ENCODE peak calls at places on chromosome 20, in four cellular contexts. One of them, this sample, is unnamed.

GRCh38 chr20:6122111-6122872 is 538 bp downstream of the FERMT1 start:
- DNase-seq in AG09319: no peak
- DNase-seq in activated CD4-positive, alpha-beta memory T cell treated with anti-CD3 and anti-CD28 coated beads for 36 hours: no peak
- DNase-seq in heart right ventricle: no peak
- DNase-seq in this sample: no peak

GRCh38 chr20:36399147-36399968 is 93.2 kb downstream of the DLGAP4 start:
- DNase-seq in AG09319: no peak
- DNase-seq in activated CD4-positive, alpha-beta memory T cell treated with anti-CD3 and anti-CD28 coated beads for 36 hours: peak
- DNase-seq in heart right ventricle: peak
- DNase-seq in this sample: peak

GRCh38 chr20:50868509-50869495 is 62.4 kb downstream of the ADNP start:
- DNase-seq in AG09319: no peak
- DNase-seq in activated CD4-positive, alpha-beta memory T cell treated with anti-CD3 and anti-CD28 coated beads for 36 hours: no peak
- DNase-seq in heart right ventricle: no peak
- DNase-seq in this sample: no peak

GRCh38 chr20:3796477-3797225 is 541 bp downstream of the CDC25B start:
- DNase-seq in AG09319: no peak
- DNase-seq in activated CD4-positive, alpha-beta memory T cell treated with anti-CD3 and anti-CD28 coated beads for 36 hours: no peak
- DNase-seq in heart right ventricle: no peak
- DNase-seq in this sample: no peak

GRCh38 chr20:9185511-9185910 is 116.6 kb downstream of the PLCB4 start:
- DNase-seq in AG09319: no peak
- DNase-seq in activated CD4-positive, alpha-beta memory T cell treated with anti-CD3 and anti-CD28 coated beads for 36 hours: no peak
- DNase-seq in heart right ventricle: no peak
- DNase-seq in this sample: no peak

GRCh38 chr20:35561671-35562070 is 19.8 kb downstream of the ERGIC3 start:
- DNase-seq in AG09319: no peak
- DNase-seq in activated CD4-positive, alpha-beta memory T cell treated with anti-CD3 and anti-CD28 coated beads for 36 hours: no peak
- DNase-seq in heart right ventricle: no peak
- DNase-seq in this sample: no peak

GRCh38 chr20:38842558-38842981 is 37.1 kb downstream of the PPP1R16B start:
- DNase-seq in AG09319: no peak
- DNase-seq in activated CD4-positive, alpha-beta memory T cell treated with anti-CD3 and anti-CD28 coated beads for 36 hours: peak
- DNase-seq in heart right ventricle: no peak
- DNase-seq in this sample: peak

GRCh38 chr20:40265872-40266533 is 423.0 kb downstream of the MAFB start:
- DNase-seq in AG09319: peak
- DNase-seq in activated CD4-positive, alpha-beta memory T cell treated with anti-CD3 and anti-CD28 coated beads for 36 hours: no peak
- DNase-seq in heart right ventricle: peak
- DNase-seq in this sample: no peak

GRCh38 chr20:54624701-54625472 is 149.5 kb downstream of the DOK5 start:
- DNase-seq in AG09319: no peak
- DNase-seq in activated CD4-positive, alpha-beta memory T cell treated with anti-CD3 and anti-CD28 coated beads for 36 hours: no peak
- DNase-seq in heart right ventricle: peak
- DNase-seq in this sample: no peak

GRCh38 chr20:41475507-41475906 is 108.9 kb upstream of the EMILIN3 start:
- DNase-seq in AG09319: no peak
- DNase-seq in activated CD4-positive, alpha-beta memory T cell treated with anti-CD3 and anti-CD28 coated beads for 36 hours: no peak
- DNase-seq in heart right ventricle: no peak
- DNase-seq in this sample: no peak

GRCh38 chr20:57139342-57140093 is 126.9 kb downstream of the BMP7 start:
- DNase-seq in AG09319: no peak
- DNase-seq in activated CD4-positive, alpha-beta memory T cell treated with anti-CD3 and anti-CD28 coated beads for 36 hours: no peak
- DNase-seq in heart right ventricle: no peak
- DNase-seq in this sample: no peak

GRCh38 chr20:11907621-11908020 is 10.1 kb upstream of the BTBD3 start:
- DNase-seq in AG09319: no peak
- DNase-seq in activated CD4-positive, alpha-beta memory T cell treated with anti-CD3 and anti-CD28 coated beads for 36 hours: no peak
- DNase-seq in heart right ventricle: no peak
- DNase-seq in this sample: no peak

GRCh38 chr20:34713194-34713943 is 9.2 kb downstream of the TP53INP2 start:
- DNase-seq in AG09319: peak
- DNase-seq in activated CD4-positive, alpha-beta memory T cell treated with anti-CD3 and anti-CD28 coated beads for 36 hours: no peak
- DNase-seq in heart right ventricle: peak
- DNase-seq in this sample: no peak

GRCh38 chr20:14800743-14801425 is 463.5 kb upstream of the FLRT3 start:
- DNase-seq in AG09319: no peak
- DNase-seq in activated CD4-positive, alpha-beta memory T cell treated with anti-CD3 and anti-CD28 coated beads for 36 hours: no peak
- DNase-seq in heart right ventricle: no peak
- DNase-seq in this sample: no peak

GRCh38 chr20:7505152-7505834 is 435.0 kb downstream of the HAO1 start:
- DNase-seq in AG09319: no peak
- DNase-seq in activated CD4-positive, alpha-beta memory T cell treated with anti-CD3 and anti-CD28 coated beads for 36 hours: no peak
- DNase-seq in heart right ventricle: no peak
- DNase-seq in this sample: no peak

GRCh38 chr20:8671366-8671943 is 397.4 kb upstream of the PLCB4 start:
- DNase-seq in AG09319: no peak
- DNase-seq in activated CD4-positive, alpha-beta memory T cell treated with anti-CD3 and anti-CD28 coated beads for 36 hours: no peak
- DNase-seq in heart right ventricle: no peak
- DNase-seq in this sample: no peak

GRCh38 chr20:728022-728944 is 40.0 kb downstream of the SLC52A3 start:
- DNase-seq in AG09319: no peak
- DNase-seq in activated CD4-positive, alpha-beta memory T cell treated with anti-CD3 and anti-CD28 coated beads for 36 hours: peak
- DNase-seq in heart right ventricle: peak
- DNase-seq in this sample: peak

GRCh38 chr20:46215913-46216707 is 92.2 kb downstream of the CDH22 start:
- DNase-seq in AG09319: no peak
- DNase-seq in activated CD4-positive, alpha-beta memory T cell treated with anti-CD3 and anti-CD28 coated beads for 36 hours: no peak
- DNase-seq in heart right ventricle: peak
- DNase-seq in this sample: no peak

GRCh38 chr20:51969191-51969590 is 166.9 kb upstream of the SALL4 start:
- DNase-seq in AG09319: no peak
- DNase-seq in activated CD4-positive, alpha-beta memory T cell treated with anti-CD3 and anti-CD28 coated beads for 36 hours: no peak
- DNase-seq in heart right ventricle: no peak
- DNase-seq in this sample: no peak

GRCh38 chr20:823326-823902 is 10.1 kb upstream of the FAM110A start:
- DNase-seq in AG09319: no peak
- DNase-seq in activated CD4-positive, alpha-beta memory T cell treated with anti-CD3 and anti-CD28 coated beads for 36 hours: no peak
- DNase-seq in heart right ventricle: no peak
- DNase-seq in this sample: no peak

GRCh38 chr20:57310821-57311514 is 18.6 kb upstream of the SPO11 start:
- DNase-seq in AG09319: no peak
- DNase-seq in activated CD4-positive, alpha-beta memory T cell treated with anti-CD3 and anti-CD28 coated beads for 36 hours: no peak
- DNase-seq in heart right ventricle: no peak
- DNase-seq in this sample: no peak

GRCh38 chr20:36391456-36391855 is 85.3 kb downstream of the DLGAP4 start:
- DNase-seq in AG09319: no peak
- DNase-seq in activated CD4-positive, alpha-beta memory T cell treated with anti-CD3 and anti-CD28 coated beads for 36 hours: no peak
- DNase-seq in heart right ventricle: no peak
- DNase-seq in this sample: no peak

GRCh38 chr20:43938932-43939761 is 24.5 kb downstream of the TOX2 start:
- DNase-seq in AG09319: peak
- DNase-seq in activated CD4-positive, alpha-beta memory T cell treated with anti-CD3 and anti-CD28 coated beads for 36 hours: no peak
- DNase-seq in heart right ventricle: peak
- DNase-seq in this sample: no peak

GRCh38 chr20:10714236-10714975 is 40.6 kb upstream of the JAG1 start:
- DNase-seq in AG09319: no peak
- DNase-seq in activated CD4-positive, alpha-beta memory T cell treated with anti-CD3 and anti-CD28 coated beads for 36 hours: no peak
- DNase-seq in heart right ventricle: no peak
- DNase-seq in this sample: no peak

GRCh38 chr20:25459916-25460590 is 52.6 kb downstream of the GINS1 start:
- DNase-seq in AG09319: no peak
- DNase-seq in activated CD4-positive, alpha-beta memory T cell treated with anti-CD3 and anti-CD28 coated beads for 36 hours: no peak
- DNase-seq in heart right ventricle: no peak
- DNase-seq in this sample: peak

GRCh38 chr20:56322661-56323060 is 36.1 kb upstream of the FAM210B start:
- DNase-seq in AG09319: peak
- DNase-seq in activated CD4-positive, alpha-beta memory T cell treated with anti-CD3 and anti-CD28 coated beads for 36 hours: no peak
- DNase-seq in heart right ventricle: no peak
- DNase-seq in this sample: no peak

GRCh38 chr20:3758566-3758965 is 9.0 kb downstream of the ADISSP start:
- DNase-seq in AG09319: no peak
- DNase-seq in activated CD4-positive, alpha-beta memory T cell treated with anti-CD3 and anti-CD28 coated beads for 36 hours: no peak
- DNase-seq in heart right ventricle: peak
- DNase-seq in this sample: no peak

GRCh38 chr20:41231136-41231535 is 86.4 kb downstream of the ZHX3 start:
- DNase-seq in AG09319: no peak
- DNase-seq in activated CD4-positive, alpha-beta memory T cell treated with anti-CD3 and anti-CD28 coated beads for 36 hours: no peak
- DNase-seq in heart right ventricle: no peak
- DNase-seq in this sample: no peak

GRCh38 chr20:50633361-50633760 is 58.0 kb downstream of the RIPOR3 start:
- DNase-seq in AG09319: no peak
- DNase-seq in activated CD4-positive, alpha-beta memory T cell treated with anti-CD3 and anti-CD28 coated beads for 36 hours: no peak
- DNase-seq in heart right ventricle: no peak
- DNase-seq in this sample: no peak

GRCh38 chr20:63565021-63565698 is 8.9 kb downstream of the HELZ2 start:
- DNase-seq in AG09319: no peak
- DNase-seq in activated CD4-positive, alpha-beta memory T cell treated with anti-CD3 and anti-CD28 coated beads for 36 hours: no peak
- DNase-seq in heart right ventricle: no peak
- DNase-seq in this sample: no peak

GRCh38 chr20:63032861-63033634 is 26.3 kb upstream of the BHLHE23 start:
- DNase-seq in AG09319: no peak
- DNase-seq in activated CD4-positive, alpha-beta memory T cell treated with anti-CD3 and anti-CD28 coated beads for 36 hours: no peak
- DNase-seq in heart right ventricle: no peak
- DNase-seq in this sample: peak

GRCh38 chr20:33407251-33407650 is 5.9 kb upstream of the CDK5RAP1 start:
- DNase-seq in AG09319: no peak
- DNase-seq in activated CD4-positive, alpha-beta memory T cell treated with anti-CD3 and anti-CD28 coated beads for 36 hours: no peak
- DNase-seq in heart right ventricle: no peak
- DNase-seq in this sample: no peak

GRCh38 chr20:62962891-62963613 is 10.5 kb downstream of the SLC17A9 start:
- DNase-seq in AG09319: no peak
- DNase-seq in activated CD4-positive, alpha-beta memory T cell treated with anti-CD3 and anti-CD28 coated beads for 36 hours: no peak
- DNase-seq in heart right ventricle: no peak
- DNase-seq in this sample: no peak

GRCh38 chr20:62914970-62915457 is 11.3 kb downstream of the DIDO1 start:
- DNase-seq in AG09319: no peak
- DNase-seq in activated CD4-positive, alpha-beta memory T cell treated with anti-CD3 and anti-CD28 coated beads for 36 hours: no peak
- DNase-seq in heart right ventricle: peak
- DNase-seq in this sample: no peak

GRCh38 chr20:21156266-21156665 is 30.4 kb downstream of the KIZ start:
- DNase-seq in AG09319: no peak
- DNase-seq in activated CD4-positive, alpha-beta memory T cell treated with anti-CD3 and anti-CD28 coated beads for 36 hours: no peak
- DNase-seq in heart right ventricle: no peak
- DNase-seq in this sample: no peak

GRCh38 chr20:37845261-37845681 is 57.7 kb upstream of the VSTM2L start:
- DNase-seq in AG09319: no peak
- DNase-seq in activated CD4-positive, alpha-beta memory T cell treated with anti-CD3 and anti-CD28 coated beads for 36 hours: no peak
- DNase-seq in heart right ventricle: peak
- DNase-seq in this sample: no peak

GRCh38 chr20:43955244-43956191 is 40.9 kb downstream of the TOX2 start:
- DNase-seq in AG09319: peak
- DNase-seq in activated CD4-positive, alpha-beta memory T cell treated with anti-CD3 and anti-CD28 coated beads for 36 hours: peak
- DNase-seq in heart right ventricle: no peak
- DNase-seq in this sample: peak

GRCh38 chr20:63163596-63164560 is 52.1 kb downstream of the YTHDF1 start:
- DNase-seq in AG09319: no peak
- DNase-seq in activated CD4-positive, alpha-beta memory T cell treated with anti-CD3 and anti-CD28 coated beads for 36 hours: no peak
- DNase-seq in heart right ventricle: no peak
- DNase-seq in this sample: no peak

GRCh38 chr20:36349384-36350170 is 43.4 kb downstream of the DLGAP4 start:
- DNase-seq in AG09319: no peak
- DNase-seq in activated CD4-positive, alpha-beta memory T cell treated with anti-CD3 and anti-CD28 coated beads for 36 hours: no peak
- DNase-seq in heart right ventricle: no peak
- DNase-seq in this sample: no peak